ENCODE peak calls at places on chromosomes 2 and 18, in eight cellular contexts. One of them, this sample, is unnamed.

GRCh38 chr2:200747668-200748618 is 63.8 kb upstream of the BZW1 start:
- DNase-seq in astrocyte of the spinal cord: peak
- DNase-seq in MCF 10A: no peak
- DNase-seq in heart left ventricle: no peak
- DNase-seq in Calu3: no peak
- DNase-seq in fibroblast of mammary gland: peak
- DNase-seq in BJ: peak
- DNase-seq in cardiac muscle cell: peak
- DNase-seq in this sample: peak

GRCh38 chr2:239904496-239904895 is 120.6 kb downstream of the NDUFA10 start:
- DNase-seq in BJ: no peak
- DNase-seq in cardiac muscle cell: no peak
- DNase-seq in heart left ventricle: no peak
- DNase-seq in fibroblast of mammary gland: no peak
- DNase-seq in astrocyte of the spinal cord: no peak
- DNase-seq in Calu3: no peak
- DNase-seq in MCF 10A: no peak
- DNase-seq in this sample: no peak

GRCh38 chr2:225233234-225233633 is 166.3 kb upstream of the NYAP2 start:
- DNase-seq in fibroblast of mammary gland: no peak
- DNase-seq in cardiac muscle cell: no peak
- DNase-seq in astrocyte of the spinal cord: peak
- DNase-seq in BJ: peak
- DNase-seq in heart left ventricle: no peak
- DNase-seq in Calu3: no peak
- DNase-seq in MCF 10A: no peak
- DNase-seq in this sample: no peak

GRCh38 chr2:240647503-240648154 is 22.3 kb downstream of the GPR35 start:
- DNase-seq in cardiac muscle cell: no peak
- DNase-seq in BJ: no peak
- DNase-seq in heart left ventricle: no peak
- DNase-seq in Calu3: no peak
- DNase-seq in MCF 10A: no peak
- DNase-seq in fibroblast of mammary gland: no peak
- DNase-seq in astrocyte of the spinal cord: no peak
- DNase-seq in this sample: no peak

GRCh38 chr2:128369126-128369555 is 50.5 kb upstream of the HS6ST1 start:
- DNase-seq in MCF 10A: no peak
- DNase-seq in BJ: no peak
- DNase-seq in Calu3: no peak
- DNase-seq in astrocyte of the spinal cord: peak
- DNase-seq in fibroblast of mammary gland: peak
- DNase-seq in cardiac muscle cell: no peak
- DNase-seq in heart left ventricle: no peak
- DNase-seq in this sample: no peak

GRCh38 chr2:233867993-233868532 is at the start of gene MSL3B:
- DNase-seq in Calu3: peak
- DNase-seq in astrocyte of the spinal cord: peak
- DNase-seq in MCF 10A: peak
- DNase-seq in heart left ventricle: peak
- DNase-seq in fibroblast of mammary gland: peak
- DNase-seq in cardiac muscle cell: peak
- DNase-seq in BJ: no peak
- DNase-seq in this sample: peak

GRCh38 chr2:42859006-42859552 is 66.7 kb upstream of the HAAO start:
- DNase-seq in fibroblast of mammary gland: peak
- DNase-seq in cardiac muscle cell: peak
- DNase-seq in MCF 10A: peak
- DNase-seq in heart left ventricle: no peak
- DNase-seq in astrocyte of the spinal cord: peak
- DNase-seq in BJ: no peak
- DNase-seq in Calu3: peak
- DNase-seq in this sample: no peak

GRCh38 chr2:44100351-44100750 is 68.3 kb upstream of the PPM1B start:
- DNase-seq in fibroblast of mammary gland: peak
- DNase-seq in MCF 10A: peak
- DNase-seq in BJ: peak
- DNase-seq in astrocyte of the spinal cord: peak
- DNase-seq in Calu3: peak
- DNase-seq in cardiac muscle cell: peak
- DNase-seq in heart left ventricle: peak
- DNase-seq in this sample: peak

GRCh38 chr2:42073739-42074138 is 25.9 kb downstream of the PKDCC start:
- DNase-seq in fibroblast of mammary gland: peak
- DNase-seq in Calu3: no peak
- DNase-seq in cardiac muscle cell: no peak
- DNase-seq in heart left ventricle: no peak
- DNase-seq in MCF 10A: no peak
- DNase-seq in astrocyte of the spinal cord: no peak
- DNase-seq in BJ: no peak
- DNase-seq in this sample: no peak

GRCh38 chr2:240346015-240346752 is 89.3 kb upstream of the GPC1 start:
- DNase-seq in astrocyte of the spinal cord: no peak
- DNase-seq in Calu3: no peak
- DNase-seq in fibroblast of mammary gland: no peak
- DNase-seq in BJ: no peak
- DNase-seq in cardiac muscle cell: no peak
- DNase-seq in MCF 10A: no peak
- DNase-seq in heart left ventricle: no peak
- DNase-seq in this sample: no peak

GRCh38 chr2:74531666-74532065 is 1.9 kb downstream of the HTRA2 start:
- DNase-seq in MCF 10A: no peak
- DNase-seq in astrocyte of the spinal cord: no peak
- DNase-seq in BJ: no peak
- DNase-seq in fibroblast of mammary gland: no peak
- DNase-seq in Calu3: no peak
- DNase-seq in cardiac muscle cell: no peak
- DNase-seq in heart left ventricle: no peak
- DNase-seq in this sample: no peak

GRCh38 chr2:62221141-62221540 is 25.2 kb downstream of the B3GNT2 start:
- DNase-seq in cardiac muscle cell: peak
- DNase-seq in BJ: no peak
- DNase-seq in fibroblast of mammary gland: peak
- DNase-seq in MCF 10A: peak
- DNase-seq in Calu3: no peak
- DNase-seq in heart left ventricle: no peak
- DNase-seq in astrocyte of the spinal cord: peak
- DNase-seq in this sample: peak

GRCh38 chr2:24702800-24703199 is 90.4 kb downstream of the PTRHD1 start:
- DNase-seq in astrocyte of the spinal cord: peak
- DNase-seq in heart left ventricle: no peak
- DNase-seq in cardiac muscle cell: peak
- DNase-seq in fibroblast of mammary gland: peak
- DNase-seq in Calu3: no peak
- DNase-seq in BJ: peak
- DNase-seq in MCF 10A: peak
- DNase-seq in this sample: peak

GRCh38 chr2:221397179-221397578 is 174.9 kb downstream of the EPHA4 start:
- DNase-seq in fibroblast of mammary gland: no peak
- DNase-seq in heart left ventricle: no peak
- DNase-seq in MCF 10A: peak
- DNase-seq in astrocyte of the spinal cord: no peak
- DNase-seq in BJ: no peak
- DNase-seq in Calu3: no peak
- DNase-seq in cardiac muscle cell: no peak
- DNase-seq in this sample: no peak

GRCh38 chr18:48136051-48136543 is 205.6 kb upstream of the SMAD2 start:
- DNase-seq in BJ: no peak
- DNase-seq in fibroblast of mammary gland: no peak
- DNase-seq in Calu3: no peak
- DNase-seq in cardiac muscle cell: no peak
- DNase-seq in astrocyte of the spinal cord: no peak
- DNase-seq in MCF 10A: peak
- DNase-seq in heart left ventricle: no peak
- DNase-seq in this sample: no peak

GRCh38 chr2:170006592-170007327 is 171.2 kb upstream of the MYO3B start:
- DNase-seq in Calu3: no peak
- DNase-seq in BJ: no peak
- DNase-seq in MCF 10A: peak
- DNase-seq in cardiac muscle cell: peak
- DNase-seq in astrocyte of the spinal cord: no peak
- DNase-seq in heart left ventricle: no peak
- DNase-seq in fibroblast of mammary gland: no peak
- DNase-seq in this sample: no peak

GRCh38 chr2:170002096-170002495 is 174.8 kb downstream of the UBR3 start:
- DNase-seq in MCF 10A: no peak
- DNase-seq in cardiac muscle cell: no peak
- DNase-seq in BJ: no peak
- DNase-seq in heart left ventricle: no peak
- DNase-seq in fibroblast of mammary gland: no peak
- DNase-seq in Calu3: no peak
- DNase-seq in astrocyte of the spinal cord: no peak
- DNase-seq in this sample: no peak

GRCh38 chr2:170009209-170009608 is 168.7 kb upstream of the MYO3B start:
- DNase-seq in fibroblast of mammary gland: no peak
- DNase-seq in heart left ventricle: no peak
- DNase-seq in astrocyte of the spinal cord: no peak
- DNase-seq in cardiac muscle cell: no peak
- DNase-seq in Calu3: no peak
- DNase-seq in BJ: no peak
- DNase-seq in MCF 10A: no peak
- DNase-seq in this sample: no peak

DNA sequence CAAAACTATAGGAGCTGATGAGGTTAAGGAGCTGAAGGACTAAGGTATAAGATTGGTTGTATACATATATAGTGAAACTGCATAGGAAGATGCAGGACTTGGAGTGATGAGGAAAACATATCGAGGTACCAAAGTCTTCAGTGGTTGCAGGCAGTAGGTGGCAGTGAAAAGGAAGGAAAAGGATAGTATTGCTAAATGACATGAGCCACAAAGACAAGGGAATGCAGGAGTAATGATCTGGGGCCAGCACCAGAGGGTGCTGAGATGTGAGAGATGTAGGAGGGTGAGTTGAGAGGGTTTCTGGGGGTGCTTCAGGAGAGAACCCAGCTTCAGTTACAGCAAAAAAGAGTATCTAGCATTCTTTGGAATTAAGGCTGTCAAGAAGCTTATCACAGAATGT is 172.2 kb upstream of the MYO3B start:
- DNase-seq in cardiac muscle cell: peak
- DNase-seq in fibroblast of mammary gland: no peak
- DNase-seq in astrocyte of the spinal cord: no peak
- DNase-seq in heart left ventricle: no peak
- DNase-seq in MCF 10A: peak
- DNase-seq in Calu3: no peak
- DNase-seq in BJ: no peak
- DNase-seq in this sample: no peak
- TF ChIP-seq CTCF in cardiac muscle cell: no peak
- TF ChIP-seq CTCF in fibroblast of mammary gland: no peak
- TF ChIP-seq CTCF in astrocyte of the spinal cord: no peak
- TF ChIP-seq CTCF in heart left ventricle: no peak
- TF ChIP-seq CTCF in MCF 10A: no peak
- TF ChIP-seq CTCF in Calu3: no peak
- TF ChIP-seq CTCF in BJ: no peak
- TF ChIP-seq CTCF in this sample: no peak

DNA sequence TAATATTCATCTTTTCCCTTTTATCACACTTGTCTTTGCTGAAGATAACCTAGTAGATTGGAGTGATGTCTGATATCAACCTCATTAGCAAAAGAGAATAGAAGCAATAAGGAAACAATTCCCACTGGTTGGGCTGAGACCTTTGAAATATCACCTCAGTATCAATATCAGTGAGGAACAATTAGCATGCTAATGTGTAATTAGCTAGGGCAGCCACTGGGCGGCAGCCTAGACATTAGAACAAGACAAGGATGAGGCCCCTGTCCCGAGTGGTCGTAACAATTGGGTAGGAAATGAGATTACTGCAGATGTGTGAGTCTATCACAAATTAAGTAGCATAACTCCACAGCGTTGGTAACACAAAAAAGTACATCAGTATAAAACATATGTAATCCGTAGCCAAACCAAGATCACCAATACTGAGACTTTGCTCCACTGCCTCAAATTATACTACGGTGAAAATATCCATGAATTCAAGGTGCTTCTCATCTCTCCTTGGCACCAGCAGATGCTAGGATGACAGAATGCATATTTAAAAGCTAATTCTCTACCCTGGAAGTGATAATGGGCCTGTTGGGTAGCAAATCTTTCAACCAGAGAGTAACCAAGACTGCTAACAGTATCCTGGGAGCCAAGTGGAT is 99.1 kb downstream of the ALPK2 start:
- DNase-seq in cardiac muscle cell: peak
- DNase-seq in astrocyte of the spinal cord: peak
- DNase-seq in Calu3: peak
- DNase-seq in fibroblast of mammary gland: peak
- DNase-seq in BJ: no peak
- DNase-seq in MCF 10A: peak
- DNase-seq in heart left ventricle: no peak
- DNase-seq in this sample: no peak
- TF ChIP-seq CTCF in cardiac muscle cell: peak
- TF ChIP-seq CTCF in astrocyte of the spinal cord: peak
- TF ChIP-seq CTCF in Calu3: peak
- TF ChIP-seq CTCF in fibroblast of mammary gland: peak
- TF ChIP-seq CTCF in BJ: peak
- TF ChIP-seq CTCF in MCF 10A: peak
- TF ChIP-seq CTCF in heart left ventricle: peak
- TF ChIP-seq CTCF in this sample: peak

GRCh38 chr2:46495347-46496030 is 16.1 kb downstream of the TMEM247 start:
- DNase-seq in fibroblast of mammary gland: no peak
- DNase-seq in MCF 10A: no peak
- DNase-seq in BJ: no peak
- DNase-seq in heart left ventricle: no peak
- DNase-seq in Calu3: no peak
- DNase-seq in astrocyte of the spinal cord: peak
- DNase-seq in cardiac muscle cell: no peak
- DNase-seq in this sample: no peak
- TF ChIP-seq CTCF in fibroblast of mammary gland: no peak
- TF ChIP-seq CTCF in MCF 10A: no peak
- TF ChIP-seq CTCF in BJ: no peak
- TF ChIP-seq CTCF in heart left ventricle: no peak
- TF ChIP-seq CTCF in Calu3: no peak
- TF ChIP-seq CTCF in astrocyte of the spinal cord: no peak
- TF ChIP-seq CTCF in cardiac muscle cell: no peak
- TF ChIP-seq CTCF in this sample: no peak

GRCh38 chr2:21396252-21396651 is 272.5 kb downstream of the TDRD15 start:
- DNase-seq in cardiac muscle cell: no peak
- DNase-seq in BJ: no peak
- DNase-seq in heart left ventricle: no peak
- DNase-seq in Calu3: no peak
- DNase-seq in MCF 10A: peak
- DNase-seq in fibroblast of mammary gland: no peak
- DNase-seq in astrocyte of the spinal cord: no peak
- DNase-seq in this sample: no peak

GRCh38 chr2:21392660-21393059 is 268.9 kb downstream of the TDRD15 start:
- DNase-seq in Calu3: no peak
- DNase-seq in fibroblast of mammary gland: no peak
- DNase-seq in astrocyte of the spinal cord: no peak
- DNase-seq in heart left ventricle: no peak
- DNase-seq in cardiac muscle cell: no peak
- DNase-seq in MCF 10A: no peak
- DNase-seq in BJ: no peak
- DNase-seq in this sample: no peak

DNA sequence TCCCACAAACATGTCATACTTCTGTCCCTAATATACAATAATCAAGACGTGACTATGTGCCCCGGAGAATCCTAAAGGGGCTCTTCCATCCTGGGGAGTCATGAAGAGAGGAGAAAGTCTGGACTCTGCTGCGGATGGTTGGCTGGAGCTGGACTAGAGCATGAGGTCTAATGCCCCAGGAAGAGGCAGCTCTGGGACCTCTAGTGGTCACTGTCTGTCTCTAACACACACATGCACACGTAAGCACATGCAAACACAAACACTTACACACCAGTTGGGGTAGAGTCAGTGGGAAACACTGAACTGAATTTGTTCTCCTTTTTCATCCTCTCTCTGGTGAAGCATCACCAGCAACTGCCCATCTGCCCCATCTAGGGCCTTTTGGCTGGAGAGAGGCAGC is 271.6 kb downstream of the TDRD15 start:
- DNase-seq in heart left ventricle: no peak
- DNase-seq in astrocyte of the spinal cord: no peak
- DNase-seq in cardiac muscle cell: no peak
- DNase-seq in fibroblast of mammary gland: no peak
- DNase-seq in MCF 10A: peak
- DNase-seq in Calu3: no peak
- DNase-seq in BJ: no peak
- DNase-seq in this sample: no peak
- TF ChIP-seq CTCF in heart left ventricle: no peak
- TF ChIP-seq CTCF in astrocyte of the spinal cord: no peak
- TF ChIP-seq CTCF in cardiac muscle cell: no peak
- TF ChIP-seq CTCF in fibroblast of mammary gland: no peak
- TF ChIP-seq CTCF in MCF 10A: peak
- TF ChIP-seq CTCF in Calu3: peak
- TF ChIP-seq CTCF in BJ: no peak
- TF ChIP-seq CTCF in this sample: no peak